ENCODE peak calls at places on chromosomes 13 and 19, in four cellular contexts. S is SK-N-SH, X is GM12878, Z is HCT116. B is an unnamed sample.

GRCh38 chr13:65932587-65933239 is 1297.4 kb downstream of the PCDH9 start:
- DNase-seq in Z (no peak), S (no peak), X (no peak), B (peak; percentile 22)

GRCh38 chr19:14078406-14078805 is 5.8 kb downstream of the MISP3 start:
- DNase-seq in X (no peak), S (no peak), Z (no peak), B (no peak)

GRCh38 chr13:75440100-75440499 is 41.9 kb downstream of the TBC1D4 start:
- DNase-seq in S (no peak), X (no peak), Z (no peak), B (no peak)

GRCh38 chr19:50046649-50047503 is 21.1 kb downstream of the ZNF473 start:
- DNase-seq in X (no peak), Z (peak; percentile 27), S (peak; percentile 50), B (no peak)

GRCh38 chr13:28494861-28495585 is at the start of gene FLT1:
- DNase-seq in S (peak; percentile 41), Z (no peak), X (no peak), B (no peak)

GRCh38 chr13:52067237-52067636 is 42.7 kb downstream of the UTP14C start:
- DNase-seq in Z (peak; percentile 6), X (no peak), S (no peak), B (no peak)

GRCh38 chr13:98187155-98187726 is 10.2 kb upstream of the RNF113B start:
- DNase-seq in S (no peak), X (no peak), Z (no peak), B (no peak)

GRCh38 chr19:1752757-1753728 is at the start of gene ONECUT3:
- DNase-seq in S (no peak), Z (no peak), X (no peak), B (no peak)

GRCh38 chr13:59745395-59745788 is 418.3 kb downstream of the DIAPH3 start:
- DNase-seq in S (no peak), Z (no peak), X (no peak), B (no peak)

GRCh38 chr13:45162821-45163220 is 38.0 kb downstream of the KCTD4 start:
- DNase-seq in S (no peak), X (no peak), Z (peak; percentile 76), B (no peak)

GRCh38 chr19:13156968-13157882 is 7.0 kb downstream of the IER2 start:
- DNase-seq in S (no peak), X (no peak), Z (no peak), B (no peak)

GRCh38 chr13:35621989-35622388 is 145.5 kb upstream of the MAB21L1 start:
- DNase-seq in S (no peak), Z (no peak), X (no peak), B (no peak)

GRCh38 chr19:42286349-42287016 is 15.4 kb upstream of the PRR19 start:
- DNase-seq in X (no peak), Z (no peak), S (peak; percentile 54), B (no peak)

GRCh38 chr13:33259296-33259695 is 26.3 kb downstream of the STARD13 start:
- DNase-seq in S (no peak), X (no peak), Z (no peak), B (no peak)

GRCh38 chr13:103973740-103974139 is 907.5 kb upstream of the SLC10A2 start:
- DNase-seq in S (no peak), X (no peak), Z (no peak), B (no peak)

GRCh38 chr13:40640202-40640601 is 26.2 kb downstream of the FOXO1 start:
- DNase-seq in X (no peak), S (no peak), Z (no peak), B (no peak)

GRCh38 chr13:91401916-91402315 is 3.5 kb downstream of the GPC5 start:
- DNase-seq in Z (no peak), S (no peak), X (no peak), B (no peak)

GRCh38 chr13:42524487-42525034 is 49.4 kb upstream of the TNFSF11 start:
- DNase-seq in S (no peak), X (peak; percentile 45), Z (no peak), B (no peak)

GRCh38 chr19:7119582-7119981 is 50.1 kb downstream of the ZNF557 start:
- DNase-seq in S (no peak), Z (no peak), X (no peak), B (no peak)

GRCh38 chr13:99198630-99199029 is 2.0 kb upstream of the UBAC2 start:
- DNase-seq in Z (no peak), S (no peak), X (no peak), B (no peak)

GRCh38 chr13:98842074-98842473 is 89.6 kb upstream of the SLC15A1 start:
- DNase-seq in X (no peak), S (no peak), Z (no peak), B (no peak)

GRCh38 chr13:21458816-21459701 is at the start of gene ZDHHC20:
- DNase-seq in X (no peak), Z (no peak), S (peak; percentile 99), B (no peak)

GRCh38 chr19:39659791-39660190 is 4.1 kb downstream of the LGALS16 start:
- DNase-seq in Z (no peak), S (no peak), X (no peak), B (no peak)
- TF ChIP-seq POLR2AphosphoS5 in Z (no peak), S (no peak), X (no peak), B (no peak)

GRCh38 chr19:47437500-47437899 is 18.2 kb upstream of the MEIS3 start:
- DNase-seq in S (no peak), X (no peak), Z (no peak), B (no peak)
- H3K9ac ChIP-seq in S (no peak overlapping the region), X (no peak overlapping the region), Z (no peak overlapping the region), B (no peak overlapping the region)

GRCh38 chr19:18063463-18063862 is 23.3 kb downstream of the IL12RB1 start:
- DNase-seq in S (peak; percentile 3), X (no peak), Z (no peak), B (no peak)
- H3K4me3 ChIP-seq in S (no peak overlapping the region), X (no peak overlapping the region), Z (no peak overlapping the region), B (no peak overlapping the region)

GRCh38 chr19:58382997-58383603 is 2.3 kb upstream of the ZNF837 start:
- DNase-seq in S (no peak), X (no peak), Z (no peak), B (no peak)

GRCh38 chr19:58380037-58380735 is 644 bp downstream of the ZNF837 start:
- DNase-seq in X (no peak), Z (no peak), S (no peak), B (no peak)

GRCh38 chr19:58380736-58381459 is at the start of gene ZNF837:
- DNase-seq in S (peak; percentile 93), X (peak; percentile 99), Z (peak; percentile 100), B (peak; percentile 99)

GRCh38 chr19:58379276-58379675 is 1.6 kb downstream of the ZNF837 start:
- DNase-seq in Z (no peak), X (no peak), S (no peak), B (no peak)

DNA sequence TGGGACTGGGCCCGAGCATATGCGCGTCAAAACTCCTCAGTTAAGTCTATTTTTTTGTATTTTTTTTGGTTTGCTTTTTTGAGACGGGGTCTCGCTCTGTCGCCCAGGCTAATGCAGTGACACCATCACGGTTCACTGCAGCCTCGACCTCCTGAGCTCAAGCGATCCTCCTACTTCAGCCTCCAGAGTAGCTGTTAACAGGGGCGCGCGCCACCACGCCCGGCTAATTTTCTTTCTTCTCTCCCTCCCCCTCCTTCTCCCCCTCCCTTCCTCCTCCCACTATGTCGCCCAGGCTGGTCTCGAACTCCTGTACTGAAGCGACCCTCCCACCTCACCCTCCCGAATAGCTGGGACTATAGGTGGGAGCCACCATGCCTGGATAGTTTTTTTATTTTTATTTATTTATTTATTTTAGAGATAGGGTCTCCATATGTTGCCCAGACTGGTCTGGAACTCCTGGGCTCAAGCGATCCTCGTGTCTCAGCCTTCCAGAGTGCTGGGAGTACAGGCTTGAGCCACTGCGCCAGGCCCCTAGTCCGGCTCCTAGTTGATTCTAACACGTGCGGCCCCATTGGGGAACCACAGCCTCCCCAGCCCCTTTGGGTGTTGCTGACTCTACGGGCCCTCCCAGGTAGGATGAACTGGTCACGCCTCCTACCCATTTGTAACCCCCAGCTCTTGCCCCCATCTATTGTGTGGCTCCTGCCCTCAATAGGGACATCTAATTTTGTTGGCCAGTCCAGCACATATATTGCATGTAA is 810 bp upstream of the ZNF837 start:
- DNase-seq in S (no peak), X (no peak), Z (no peak), B (no peak)
- TF ChIP-seq POLR2AphosphoS5 in S (no peak), X (no peak), Z (no peak), B (no peak)

GRCh38 chr13:39037410-39037879 is 444 bp downstream of the PROSER1 start:
- DNase-seq in Z (no peak), X (no peak), S (no peak), B (no peak)

GRCh38 chr13:39034085-39034484 is 3.8 kb downstream of the PROSER1 start:
- DNase-seq in S (no peak), Z (no peak), X (no peak), B (no peak)

GRCh38 chr13:39036212-39036611 is 1.7 kb downstream of the PROSER1 start:
- DNase-seq in Z (no peak), S (no peak), X (no peak), B (no peak)

GRCh38 chr13:39035799-39036198 is 2.1 kb downstream of the PROSER1 start:
- DNase-seq in S (no peak), X (no peak), Z (no peak), B (no peak)

GRCh38 chr13:39035204-39035603 is 2.7 kb downstream of the PROSER1 start:
- DNase-seq in Z (no peak), S (no peak), X (no peak), B (no peak)
- H3K9ac ChIP-seq in Z (no peak overlapping the region), S (peak overlapping the region; percentile 75), X (peak overlapping the region; percentile 94), B (peak overlapping the region; percentile 93)

DNA sequence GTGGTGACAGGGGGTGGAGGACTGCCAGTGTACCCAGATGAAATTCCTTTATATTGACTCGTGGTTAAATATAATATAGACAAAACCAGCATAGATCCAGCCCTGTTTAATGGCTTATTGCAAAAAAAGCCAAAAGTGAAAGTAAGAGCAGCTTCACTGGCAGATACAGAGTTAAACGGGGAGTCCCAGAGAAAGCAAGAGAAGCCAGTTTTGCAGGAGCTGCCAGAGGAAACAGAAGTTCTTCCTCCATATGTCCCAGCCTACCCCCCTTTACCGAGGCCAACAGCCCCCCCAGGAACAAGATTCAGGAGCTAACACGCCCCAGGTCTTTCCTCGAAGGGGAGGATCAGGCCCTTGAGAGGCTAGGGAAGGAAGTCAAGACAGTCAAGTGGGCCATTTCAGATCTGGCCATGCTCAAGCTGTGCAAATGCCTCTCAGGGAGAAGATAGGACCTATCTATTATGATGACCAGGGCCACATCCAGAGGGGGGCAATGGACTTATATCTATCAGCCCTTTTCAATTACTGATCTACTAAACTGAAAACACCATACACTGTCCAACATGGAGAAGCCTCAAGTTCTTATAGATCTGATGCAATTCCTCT is 47.2 kb upstream of the ZNF737 start:
- DNase-seq in X (no peak), S (no peak), Z (no peak), B (no peak)
- H3K4me3 ChIP-seq in X (no peak overlapping the region), S (peak overlapping the region; percentile 53), Z (no peak overlapping the region), B (no peak overlapping the region)

GRCh38 chr19:57527136-57527881 is at the start of gene ZNF549:
- DNase-seq in Z (no peak), X (peak; percentile 55), S (peak; percentile 92), B (peak; percentile 66)
- TF ChIP-seq POLR2AphosphoS5 in Z (no peak), X (peak; percentile 50), S (no peak), B (peak; percentile 70)

B was measured in SK-N-MC.